ENCODE peak calls at places on chromosome 11, in five cellular contexts. F, X, I, Z and M are unnamed samples.

GRCh38 chr11:8318536-8318935 is 54.9 kb upstream of the LMO1 start:
- DNase-seq in F (no peak), X (no peak), I (no peak), Z (peak; percentile 22), M (no peak)

GRCh38 chr11:109486129-109486528 is 64.1 kb downstream of the C11orf87 start:
- DNase-seq in F (no peak), X (no peak), I (no peak), Z (no peak), M (no peak)

GRCh38 chr11:112380464-112380863 is 119.8 kb upstream of the PLET1 start:
- DNase-seq in F (no peak), X (no peak), I (no peak), Z (no peak), M (no peak)

GRCh38 chr11:7548659-7549283 is 35.0 kb downstream of the PPFIBP2 start:
- DNase-seq in F (no peak), X (no peak), I (no peak), Z (peak; percentile 58), M (no peak)

GRCh38 chr11:10087621-10088225 is 206.3 kb downstream of the SBF2 start:
- DNase-seq in F (no peak), X (no peak), I (no peak), Z (no peak), M (no peak)

GRCh38 chr11:73149105-73149504 is 7.0 kb upstream of the FCHSD2 start:
- DNase-seq in F (no peak), X (no peak), I (no peak), Z (no peak), M (no peak)

GRCh38 chr11:33063326-33063775 is 24.0 kb downstream of the TCP11L1 start:
- DNase-seq in F (no peak), X (no peak), I (no peak), Z (no peak), M (no peak)

GRCh38 chr11:95515379-95515778 is 274.2 kb downstream of the FAM76B start:
- DNase-seq in F (no peak), X (no peak), I (no peak), Z (no peak), M (no peak)

GRCh38 chr11:130525307-130525706 is 76.9 kb downstream of the ADAMTS15 start:
- DNase-seq in F (no peak), X (no peak), I (no peak), Z (no peak), M (no peak)

GRCh38 chr11:3835752-3836151 is 5.0 kb downstream of the RHOG start:
- DNase-seq in F (no peak), X (no peak), I (no peak), Z (no peak), M (no peak)

GRCh38 chr11:102733232-102733875 is 8.6 kb upstream of the MMP8 start:
- DNase-seq in F (peak; percentile 59), X (no peak), I (no peak), Z (peak; percentile 65), M (peak; percentile 47)

GRCh38 chr11:8301622-8302021 is 37.9 kb upstream of the LMO1 start:
- DNase-seq in F (no peak), X (no peak), I (no peak), Z (no peak), M (no peak)

GRCh38 chr11:108198833-108199232 is 23.6 kb downstream of the NPAT start:
- DNase-seq in F (no peak), X (peak; percentile 51), I (no peak), Z (no peak), M (no peak)

GRCh38 chr11:120674537-120674936 is 163.0 kb downstream of the GRIK4 start:
- DNase-seq in F (no peak), X (no peak), I (peak; percentile 6), Z (no peak), M (no peak)

GRCh38 chr11:46176421-46176820 is 55.2 kb upstream of the PHF21A start:
- DNase-seq in F (no peak), X (no peak), I (no peak), Z (no peak), M (no peak)

GRCh38 chr11:1303196-1303821 is 6.1 kb downstream of the TOLLIP start:
- DNase-seq in F (no peak), X (no peak), I (no peak), Z (peak; percentile 63), M (no peak)

GRCh38 chr11:65121865-65122696 is at the start of the genes FAU and MRPL49:
- DNase-seq in F (peak; percentile 94), X (peak; percentile 99), I (peak; percentile 88), Z (peak; percentile 100), M (peak; percentile 97)

GRCh38 chr11:26418391-26418790 is 86.5 kb downstream of the ANO3 start:
- DNase-seq in F (no peak), X (no peak), I (no peak), Z (no peak), M (no peak)

GRCh38 chr11:128731041-128731663 is 37.3 kb downstream of the FLI1 start:
- DNase-seq in F (no peak), X (no peak), I (no peak), Z (no peak), M (no peak)

GRCh38 chr11:46826310-46827044 is 19.6 kb downstream of the CKAP5 start:
- DNase-seq in F (peak; percentile 72), X (peak; percentile 91), I (peak; percentile 24), Z (peak; percentile 90), M (peak; percentile 78)

GRCh38 chr11:73306977-73307322 is 1.1 kb upstream of the ARHGEF17 start:
- DNase-seq in F (no peak), X (no peak), I (no peak), Z (no peak), M (no peak)

GRCh38 chr11:75432911-75433321 is at the start of gene KLHL35:
- DNase-seq in F (no peak), X (peak; percentile 56), I (no peak), Z (no peak), M (no peak)

GRCh38 chr11:31641477-31642062 is 132.0 kb downstream of the ELP4 start:
- DNase-seq in F (peak; percentile 38), X (no peak), I (no peak), Z (peak; percentile 35), M (peak; percentile 6)

GRCh38 chr11:83680351-83680750 is 394.2 kb upstream of the CCDC90B start:
- DNase-seq in F (no peak), X (no peak), I (no peak), Z (no peak), M (no peak)

GRCh38 chr11:83681045-83681781 is 395.0 kb upstream of the CCDC90B start:
- DNase-seq in F (peak; percentile 41), X (no peak), I (no peak), Z (peak; percentile 10), M (no peak)

GRCh38 chr11:83684071-83684470 is 397.9 kb upstream of the CCDC90B start:
- DNase-seq in F (no peak), X (no peak), I (no peak), Z (no peak), M (no peak)

GRCh38 chr11:83682645-83682973 is 396.4 kb upstream of the CCDC90B start:
- DNase-seq in F (no peak), X (no peak), I (no peak), Z (no peak), M (no peak)

GRCh38 chr11:83681944-83682644 is 395.9 kb upstream of the CCDC90B start:
- DNase-seq in F (no peak), X (no peak), I (no peak), Z (no peak), M (no peak)
- H3K4me3 ChIP-seq in F (no peak overlapping the region), X (peak overlapping the region; percentile 14), I (no peak overlapping the region), Z (no peak overlapping the region), M (no peak overlapping the region)

DNA sequence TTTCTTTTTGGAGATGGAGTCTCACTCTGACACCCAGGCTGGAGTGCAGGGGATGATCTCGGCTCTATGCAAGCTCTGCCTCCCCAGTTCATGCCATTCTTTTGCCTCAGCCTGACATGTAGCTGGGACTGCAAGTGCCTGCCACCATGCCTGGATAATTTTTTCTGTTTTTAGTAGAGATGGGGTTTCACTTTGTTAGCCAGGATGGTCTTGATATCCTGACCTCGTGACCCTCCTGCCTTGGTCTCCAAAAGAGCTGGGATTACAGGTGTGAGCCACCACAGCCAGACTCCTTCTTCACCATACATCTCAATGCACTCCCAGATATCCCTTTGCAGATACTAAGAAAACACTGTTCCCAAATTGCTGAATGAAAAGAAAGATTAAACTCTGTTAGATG is 224.3 kb downstream of the OR4A5 start:
- DNase-seq in F (no peak), X (no peak), I (no peak), Z (no peak), M (no peak)
- H3K9me3 ChIP-seq in F (peaks cover 4% of the 10 kb centered on the region), X (peaks cover 83% of the 10 kb centered on the region), I (peaks cover 6% of the 10 kb centered on the region), Z (no peaks in the 10 kb centered on the region), M (peaks cover 24% of the 10 kb centered on the region)

DNA sequence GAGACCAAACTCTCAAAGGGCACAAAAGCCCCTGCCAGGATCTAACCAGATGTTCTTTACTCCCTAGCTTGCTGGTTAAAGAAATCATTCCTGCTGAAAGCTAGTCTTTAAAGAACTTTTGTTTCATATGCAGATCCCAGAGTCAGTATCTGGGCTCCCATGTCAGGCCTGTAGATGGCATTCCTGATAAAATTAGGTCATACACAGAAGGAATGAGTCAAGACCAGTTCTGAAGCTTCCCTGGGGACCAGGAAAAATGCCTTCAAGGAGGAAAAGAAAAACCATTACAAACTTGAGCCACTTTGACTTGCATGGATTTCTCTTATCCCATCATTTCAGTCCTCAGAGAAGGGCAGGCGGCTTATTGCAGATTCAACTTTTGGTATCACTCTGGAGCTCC is 5.9 kb downstream of the DBX1 start:
- DNase-seq in F (no peak), X (no peak), I (no peak), Z (no peak), M (no peak)
- H3K27me3 ChIP-seq in F (peaks cover 5% of the 10 kb centered on the region), X (peaks cover 15% of the 10 kb centered on the region), I (peaks cover 52% of the 10 kb centered on the region), Z (no peaks in the 10 kb centered on the region), M (peaks cover 38% of the 10 kb centered on the region)

GRCh38 chr11:58739725-58740430 is 8.1 kb upstream of the GLYAT start:
- DNase-seq in F (no peak), X (no peak), I (no peak), Z (no peak), M (no peak)

GRCh38 chr11:58731819-58732218 is at the start of gene GLYAT:
- DNase-seq in F (no peak), X (no peak), I (no peak), Z (no peak), M (no peak)

GRCh38 chr11:58740447-58740846 is 8.7 kb upstream of the GLYAT start:
- DNase-seq in F (no peak), X (no peak), I (no peak), Z (no peak), M (no peak)

GRCh38 chr11:58730507-58731089 is 1.1 kb downstream of the GLYAT start:
- DNase-seq in F (no peak), X (no peak), I (no peak), Z (no peak), M (no peak)

GRCh38 chr11:58734681-58735490 is 3.1 kb upstream of the GLYAT start:
- DNase-seq in F (no peak), X (no peak), I (no peak), Z (peak; percentile 83), M (no peak)
- H3K4me3 ChIP-seq in F (no peak overlapping the region), X (no peak overlapping the region), I (no peak overlapping the region), Z (no peak overlapping the region), M (no peak overlapping the region)

GRCh38 chr11:93567406-93567819 is 24.2 kb upstream of the SMCO4 start:
- DNase-seq in F (no peak), X (peak; percentile 86), I (no peak), Z (peak; percentile 89), M (peak; percentile 97)
- H3K9me3 ChIP-seq in F (no peaks in the 10 kb centered on the region), X (no peaks in the 10 kb centered on the region), I (no peaks in the 10 kb centered on the region), Z (no peaks in the 10 kb centered on the region), M (no peaks in the 10 kb centered on the region)

DNA sequence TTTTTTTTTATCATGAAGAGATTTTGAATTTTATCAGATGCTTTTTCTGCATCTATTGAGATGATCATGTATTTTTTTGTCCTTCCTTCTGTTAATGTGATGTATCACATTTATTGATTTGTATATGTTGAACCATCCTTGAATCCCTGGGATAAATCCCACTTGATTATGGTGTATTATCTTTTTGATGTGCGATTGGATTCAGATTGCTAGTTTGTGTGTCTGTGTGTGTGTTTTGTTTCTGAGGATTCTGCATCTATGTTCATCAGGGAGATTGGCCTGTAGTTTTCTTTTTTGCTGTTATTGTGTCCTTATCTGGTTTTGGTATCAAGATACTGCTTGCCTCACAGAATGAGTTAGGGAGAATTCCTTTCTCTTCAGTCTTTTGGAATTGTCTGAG is 52.6 kb downstream of the KCNQ1OT1 start:
- DNase-seq in F (no peak), X (no peak), I (no peak), Z (no peak), M (no peak)
- H3K27me3 ChIP-seq in F (no peaks in the 10 kb centered on the region), X (no peaks in the 10 kb centered on the region), I (peaks cover 4% of the 10 kb centered on the region), Z (no peaks in the 10 kb centered on the region), M (no peaks in the 10 kb centered on the region)